ENCODE peak calls at places on chromosomes 12 and 14, in seven cellular contexts. N is hepatocyte, A is IMR-90, R is A549, O is fibroblast of lung, Q is GM23248, H is H9. D is an unnamed sample.

GRCh38 chr12:25130741-25131188 is 64.2 kb downstream of the DNAI7 start:
- DNase-seq in R (peak), N (peak), H (no peak), Q (peak), A (peak), O (peak), D (peak)

GRCh38 chr14:100994082-100994481 is 90.6 kb upstream of the RTL1 start:
- DNase-seq in N (no peak), H (no peak), R (peak), O (peak), A (peak), Q (peak), D (no peak)

GRCh38 chr12:65826513-65827171 is 2.4 kb downstream of the HMGA2 start:
- DNase-seq in A (peak), O (peak), R (peak), N (no peak), H (no peak), Q (peak), D (peak)

GRCh38 chr12:89781961-89782360 is 73.3 kb upstream of the ATP2B1 start:
- DNase-seq in R (no peak), H (no peak), A (peak), O (peak), Q (no peak), N (no peak), D (no peak)

GRCh38 chr14:103692159-103692558 is 23.1 kb downstream of the XRCC3 start:
- DNase-seq in Q (no peak), A (no peak), N (no peak), O (no peak), H (no peak), R (no peak), D (no peak)

GRCh38 chr12:51403744-51404143 is 12.5 kb upstream of the GALNT6 start:
- DNase-seq in R (no peak), O (no peak), N (no peak), H (peak), Q (no peak), A (no peak), D (no peak)

GRCh38 chr12:112234303-112234702 is 108.9 kb downstream of the TRAFD1 start:
- DNase-seq in A (no peak), Q (no peak), H (no peak), N (no peak), R (no peak), O (no peak), D (no peak)

GRCh38 chr12:19779393-19780056 is 340.2 kb downstream of the AEBP2 start:
- DNase-seq in N (peak), Q (no peak), O (no peak), R (no peak), H (peak), A (no peak), D (peak)

GRCh38 chr14:51860836-51861583 is 598 bp downstream of the GNG2 start:
- DNase-seq in O (peak), N (no peak), R (no peak), A (peak), Q (peak), H (no peak), D (peak)

GRCh38 chr12:69929125-69929524 is 104.1 kb downstream of the MYRFL start:
- DNase-seq in Q (peak), O (no peak), A (no peak), H (no peak), R (no peak), N (no peak), D (no peak)

GRCh38 chr12:42372154-42372791 is 46.3 kb downstream of the PPHLN1 start:
- DNase-seq in N (peak), R (peak), O (peak), A (peak), H (no peak), Q (peak), D (peak)

GRCh38 chr12:57089259-57090245 is 638 bp downstream of the NAB2 start:
- DNase-seq in A (peak), N (peak), Q (peak), R (no peak), H (no peak), O (peak), D (peak)

GRCh38 chr12:122944588-122944987 is 21.7 kb downstream of the ABCB9 start:
- DNase-seq in H (no peak), R (peak), A (peak), Q (peak), O (peak), N (no peak), D (no peak)

GRCh38 chr12:43840338-43840737 is 4.5 kb downstream of the TMEM117 start:
- DNase-seq in H (no peak), O (no peak), R (no peak), Q (no peak), N (no peak), A (no peak), D (no peak)

GRCh38 chr12:49032679-49033447 is 14.3 kb upstream of the PRKAG1 start:
- DNase-seq in H (no peak), R (no peak), A (no peak), Q (no peak), N (no peak), O (no peak), D (no peak)

GRCh38 chr12:1282670-1283361 is 291.8 kb downstream of the ERC1 start:
- DNase-seq in A (peak), H (no peak), O (peak), N (peak), Q (peak), R (no peak), D (no peak)

GRCh38 chr14:104100171-104101085 is 14.9 kb downstream of the ASPG start:
- DNase-seq in Q (no peak), A (no peak), R (no peak), O (no peak), H (no peak), N (no peak), D (no peak)

GRCh38 chr12:57110189-57111045 is 745 bp downstream of the STAT6 start:
- DNase-seq in R (peak), N (peak), H (peak), A (peak), Q (peak), O (peak), D (peak)

DNA sequence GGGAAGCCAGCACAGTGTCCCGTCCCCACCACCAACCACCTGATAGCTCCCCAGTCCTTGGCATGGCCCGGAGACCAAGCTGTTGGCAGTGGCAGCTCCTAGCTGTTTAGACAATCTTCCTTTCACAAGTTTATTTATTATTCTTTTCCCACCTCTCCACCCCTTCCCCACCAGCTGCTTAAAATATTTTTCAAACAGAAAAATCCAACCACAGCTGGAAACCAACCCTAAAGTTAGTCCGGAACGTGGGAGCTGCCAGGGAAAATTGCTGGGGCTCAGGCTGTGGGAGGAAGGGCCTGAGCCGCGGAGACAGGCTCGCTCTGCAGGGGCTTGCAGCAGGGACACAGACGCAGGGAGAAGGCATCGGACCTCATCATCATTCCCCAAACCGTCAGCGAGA is 16.1 kb upstream of the TMEM106C start:
- DNase-seq in Q (no peak), H (no peak), N (no peak), R (no peak), O (peak), A (no peak), D (no peak)
- H3K4me2 ChIP-seq in Q (no peak), H (no peak), N (no peak), R (no peak), O (no peak), A (no peak), D (no peak)

GRCh38 chr14:99327458-99328250 is 55.7 kb upstream of the BCL11B start:
- DNase-seq in N (no peak), A (no peak), Q (peak), O (no peak), H (peak), R (no peak), D (peak)

GRCh38 chr14:99329711-99330315 is 57.8 kb upstream of the BCL11B start:
- DNase-seq in H (no peak), Q (no peak), R (no peak), A (no peak), N (no peak), O (no peak), D (no peak)

GRCh38 chr14:99333214-99333613 is 61.2 kb upstream of the BCL11B start:
- DNase-seq in A (no peak), N (no peak), O (no peak), Q (no peak), R (no peak), H (no peak), D (no peak)

GRCh38 chr14:99331796-99332195 is 59.8 kb upstream of the BCL11B start:
- DNase-seq in R (no peak), N (no peak), A (no peak), H (no peak), Q (no peak), O (no peak), D (no peak)

DNA sequence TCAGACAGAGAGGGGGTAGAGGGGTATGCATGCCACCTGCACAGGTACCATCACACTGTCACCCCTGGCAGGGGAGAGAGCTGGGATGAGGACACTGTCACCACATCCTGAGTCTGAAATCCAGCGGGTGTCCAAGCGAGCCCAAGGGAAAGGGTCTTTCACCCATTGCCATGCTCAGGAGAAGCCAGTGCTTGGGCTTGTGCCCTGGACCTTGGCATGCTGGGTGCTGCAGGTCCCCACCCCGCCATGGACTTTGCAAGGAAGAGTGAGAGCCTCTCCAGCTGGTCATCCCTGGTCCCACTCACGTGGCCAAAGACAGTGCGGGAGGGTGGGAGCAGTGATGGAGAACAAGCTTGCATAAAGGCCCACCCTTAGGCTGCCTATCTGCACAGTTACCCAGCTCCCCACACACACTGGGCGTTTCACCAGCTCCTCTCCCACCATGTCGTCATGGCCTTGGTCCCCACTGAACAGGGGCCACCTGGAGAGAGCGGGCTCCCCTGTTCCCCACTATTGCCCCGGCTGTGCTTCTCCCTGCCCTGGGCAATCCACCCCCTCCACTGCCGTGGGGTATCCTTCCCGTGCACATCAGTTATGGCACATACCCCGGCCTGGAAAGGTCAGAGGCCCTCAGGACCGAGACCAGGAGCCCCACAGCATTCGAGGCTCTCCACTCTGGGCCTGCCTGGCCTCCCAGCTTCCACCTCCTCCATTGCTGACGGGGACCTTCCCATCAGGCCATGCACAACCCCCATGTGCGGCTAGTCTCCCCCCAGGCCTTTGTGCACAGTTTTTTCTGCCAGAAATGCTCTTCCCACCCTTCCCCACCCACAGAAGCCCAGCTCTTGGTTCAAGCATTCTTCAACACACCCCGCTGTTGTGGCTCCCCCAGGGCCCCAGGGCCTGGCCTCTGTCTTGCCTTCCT is 58.6 kb upstream of the BCL11B start:
- DNase-seq in N (no peak), H (peak), R (no peak), A (no peak), Q (no peak), O (no peak), D (no peak)
- H3K4me2 ChIP-seq in N (no peak), H (no peak), R (no peak), A (no peak), Q (no peak), O (no peak), D (no peak)

GRCh38 chr12:114685320-114685781 is 1.4 kb upstream of the TBX3 start:
- DNase-seq in A (no peak), H (peak), R (no peak), Q (no peak), O (no peak), N (no peak), D (peak)

GRCh38 chr12:114687269-114687605 is 3.3 kb upstream of the TBX3 start:
- DNase-seq in H (no peak), O (no peak), N (no peak), R (no peak), A (no peak), Q (no peak), D (no peak)

GRCh38 chr12:114687802-114688201 is 3.8 kb upstream of the TBX3 start:
- DNase-seq in Q (no peak), O (peak), A (no peak), N (no peak), H (no peak), R (no peak), D (peak)

GRCh38 chr12:114685869-114686268 is 1.9 kb upstream of the TBX3 start:
- DNase-seq in Q (no peak), A (peak), N (no peak), O (peak), H (peak), R (no peak), D (peak)

DNA sequence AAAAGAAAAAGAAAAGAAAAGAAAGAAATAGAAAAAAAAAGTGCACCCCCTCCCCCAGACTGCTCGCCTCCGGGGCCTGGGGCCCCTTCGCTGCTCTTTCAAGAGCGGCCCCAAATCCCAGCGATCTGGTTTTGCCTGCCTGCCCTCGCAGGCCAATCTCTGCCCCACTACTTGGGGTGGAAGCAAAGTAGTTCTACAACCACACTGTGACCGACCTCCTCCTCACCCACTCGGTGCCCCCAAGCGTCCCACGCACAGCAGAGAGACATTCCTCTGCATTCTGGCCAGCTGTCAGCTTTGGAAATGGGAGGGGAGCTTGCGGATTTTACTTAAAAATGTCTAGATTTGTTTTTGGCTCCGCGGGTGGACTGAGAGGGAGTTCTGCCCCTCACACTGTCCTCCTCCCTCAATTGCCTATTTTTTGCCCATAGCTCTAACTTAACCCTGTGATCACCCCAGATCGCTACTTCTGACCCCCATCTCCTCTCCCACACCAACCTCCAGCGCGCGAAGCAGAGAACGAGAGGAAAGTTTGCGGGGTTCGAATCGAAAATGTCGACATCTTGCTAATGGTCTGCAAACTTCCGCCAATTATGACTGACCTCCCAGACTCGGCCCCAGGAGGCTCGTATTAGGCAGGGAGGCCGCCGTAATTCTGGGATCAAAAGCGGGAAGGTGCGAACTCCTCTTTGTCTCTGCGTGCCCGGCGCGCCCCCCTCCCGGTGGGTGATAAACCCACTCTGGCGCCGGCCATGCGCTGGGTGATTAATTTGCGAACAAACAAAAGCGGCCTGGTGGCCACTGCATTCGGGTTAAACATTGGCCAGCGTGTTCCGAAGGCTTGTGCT is 2.7 kb upstream of the TBX3 start:
- DNase-seq in H (peak), O (no peak), N (no peak), Q (no peak), R (no peak), A (no peak), D (peak)
- H3K4me2 ChIP-seq in H (no peak), O (peak), N (peak), Q (no peak), R (no peak), A (peak), D (peak)

GRCh38 chr12:9907769-9908168 is 24.4 kb downstream of the CLEC2A start:
- DNase-seq in Q (no peak), A (no peak), R (no peak), H (no peak), N (no peak), O (no peak), D (no peak)
- H3K4me2 ChIP-seq in Q (no peak), A (no peak), R (no peak), H (no peak), N (no peak), O (no peak), D (no peak)

GRCh38 chr12:3527181-3527580 is 36.2 kb downstream of the PRMT8 start:
- DNase-seq in A (peak), R (peak), O (peak), N (no peak), H (no peak), Q (peak), D (no peak)
- H3K4me2 ChIP-seq in A (no peak), R (no peak), O (no peak), N (no peak), H (no peak), Q (no peak), D (no peak)

GRCh38 chr12:104575442-104575841 is 118.7 kb downstream of the CHST11 start:
- DNase-seq in O (no peak), Q (no peak), A (no peak), H (no peak), N (no peak), R (no peak), D (no peak)

GRCh38 chr12:104578453-104578852 is 121.7 kb downstream of the CHST11 start:
- DNase-seq in O (peak), Q (peak), H (no peak), N (no peak), R (peak), A (peak), D (peak)

GRCh38 chr12:104579716-104580495 is 123.2 kb downstream of the CHST11 start:
- DNase-seq in H (no peak), A (no peak), N (no peak), R (no peak), O (no peak), Q (peak), D (no peak)

GRCh38 chr12:104576980-104577925 is 120.5 kb downstream of the CHST11 start:
- DNase-seq in A (peak), H (no peak), R (no peak), N (no peak), Q (peak), O (peak), D (no peak)

GRCh38 chr12:104576178-104576778 is 119.5 kb downstream of the CHST11 start:
- DNase-seq in R (no peak), Q (no peak), H (no peak), O (no peak), A (no peak), N (no peak), D (no peak)
- H3K4me2 ChIP-seq in R (no peak), Q (no peak), H (no peak), O (no peak), A (no peak), N (no peak), D (no peak)

DNA sequence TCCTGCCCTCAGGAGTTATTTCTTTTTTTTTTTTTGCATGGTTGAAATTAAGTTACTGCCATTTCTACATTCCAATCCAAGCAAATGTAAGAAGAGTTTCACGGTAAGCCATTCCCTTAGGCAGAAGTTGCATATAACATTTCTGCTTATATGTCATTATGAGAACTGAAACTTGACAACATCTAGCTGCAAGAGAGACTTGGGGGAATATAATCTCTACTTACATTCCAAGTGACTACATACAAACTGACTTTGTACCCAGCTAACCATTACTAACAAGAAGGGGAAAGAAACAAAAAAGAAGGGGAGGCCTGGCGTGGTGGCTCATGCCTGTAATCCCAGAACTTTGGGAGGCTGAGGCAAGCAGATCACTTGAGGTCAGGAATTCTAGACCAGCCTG is 7.3 kb upstream of the RESF1 start:
- DNase-seq in A (no peak), N (no peak), R (no peak), O (no peak), Q (no peak), H (no peak), D (no peak)
- H3K4me2 ChIP-seq in A (no peak), N (no peak), R (no peak), O (no peak), Q (no peak), H (no peak), D (no peak)

DNA sequence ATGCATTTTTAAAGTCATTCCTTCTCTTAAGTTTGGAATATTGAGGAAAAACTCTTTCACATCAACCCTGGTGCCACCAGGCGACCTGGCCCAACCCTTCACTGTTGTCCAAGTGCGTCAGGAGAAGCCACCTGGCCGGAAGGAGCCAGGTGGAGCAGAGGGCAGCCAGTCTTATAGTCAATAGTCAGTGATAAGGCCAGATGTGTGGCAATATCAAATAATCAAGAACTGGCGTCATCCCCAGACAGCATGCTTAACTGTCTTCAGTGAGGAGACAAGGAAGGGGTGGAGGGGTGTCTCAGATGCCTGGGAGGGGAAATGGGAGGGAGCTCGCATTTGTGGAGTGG is 49.1 kb upstream of the FOS start:
- DNase-seq in R (no peak), A (no peak), H (no peak), N (no peak), O (no peak), Q (no peak), D (no peak)
- H3K4me2 ChIP-seq in R (no peak), A (no peak), H (no peak), N (no peak), O (no peak), Q (no peak), D (no peak)